ENCODE peak calls at places on chromosomes 2 and 18, in six cellular contexts. F is WTC11, E is GM06990, Z is adrenal gland, T is fibroblast of mammary gland, H is esophagus muscularis mucosa. U is an unnamed sample.

GRCh38 chr2:39099820-39100728 is 20.8 kb downstream of the SOS1 start:
- DNase-seq in H (no peak), T (peak), E (peak), Z (no peak), F (no peak), U (no peak)

GRCh38 chr18:44898536-44898935 is 217.8 kb downstream of the SETBP1 start:
- DNase-seq in E (no peak), H (no peak), Z (no peak), T (no peak), F (no peak), U (no peak)

GRCh38 chr18:80046011-80046410 is 11.8 kb downstream of the RBFA start:
- DNase-seq in T (no peak), E (no peak), F (no peak), H (no peak), Z (no peak), U (no peak)

GRCh38 chr2:237383991-237384671 is 29.8 kb downstream of the COL6A3 start:
- DNase-seq in F (no peak), T (peak), Z (no peak), H (no peak), E (no peak), U (no peak)

GRCh38 chr2:46518848-46519247 is 39.5 kb downstream of the TMEM247 start:
- DNase-seq in T (no peak), F (no peak), E (no peak), H (peak), Z (peak), U (no peak)

GRCh38 chr2:69244889-69245288 is 142.1 kb downstream of the GFPT1 start:
- DNase-seq in T (no peak), E (no peak), H (no peak), F (no peak), Z (no peak), U (no peak)

GRCh38 chr2:10909050-10909995 is 2.4 kb upstream of the KCNF1 start:
- DNase-seq in E (no peak), T (no peak), F (peak), Z (no peak), H (no peak), U (no peak)

GRCh38 chr18:41940506-41941215 is 14.4 kb upstream of the PIK3C3 start:
- DNase-seq in F (no peak), Z (no peak), E (no peak), H (no peak), T (peak), U (peak)

GRCh38 chr2:73163522-73164367 is 38.6 kb upstream of the NOTO start:
- DNase-seq in Z (peak), E (no peak), H (peak), T (peak), F (peak), U (peak)

GRCh38 chr2:217903142-217903858 is 99.5 kb downstream of the TNS1 start:
- DNase-seq in E (no peak), T (no peak), F (no peak), H (no peak), Z (no peak), U (no peak)

GRCh38 chr2:36919041-36919837 is 47.1 kb downstream of the STRN start:
- DNase-seq in F (no peak), T (no peak), E (no peak), Z (no peak), H (no peak), U (no peak)

GRCh38 chr2:30226144-30227032 is 4.9 kb upstream of the LBH start:
- DNase-seq in H (no peak), T (peak), E (no peak), F (no peak), Z (no peak), U (no peak)

GRCh38 chr2:30223413-30223874 is 7.9 kb upstream of the LBH start:
- DNase-seq in F (no peak), E (no peak), Z (no peak), T (no peak), H (no peak), U (no peak)

GRCh38 chr2:30224147-30224546 is 7.2 kb upstream of the LBH start:
- DNase-seq in T (no peak), Z (no peak), F (no peak), H (no peak), E (no peak), U (no peak)

GRCh38 chr2:30222636-30223360 is 8.5 kb upstream of the LBH start:
- DNase-seq in T (no peak), E (no peak), F (no peak), Z (no peak), H (no peak), U (no peak)

DNA sequence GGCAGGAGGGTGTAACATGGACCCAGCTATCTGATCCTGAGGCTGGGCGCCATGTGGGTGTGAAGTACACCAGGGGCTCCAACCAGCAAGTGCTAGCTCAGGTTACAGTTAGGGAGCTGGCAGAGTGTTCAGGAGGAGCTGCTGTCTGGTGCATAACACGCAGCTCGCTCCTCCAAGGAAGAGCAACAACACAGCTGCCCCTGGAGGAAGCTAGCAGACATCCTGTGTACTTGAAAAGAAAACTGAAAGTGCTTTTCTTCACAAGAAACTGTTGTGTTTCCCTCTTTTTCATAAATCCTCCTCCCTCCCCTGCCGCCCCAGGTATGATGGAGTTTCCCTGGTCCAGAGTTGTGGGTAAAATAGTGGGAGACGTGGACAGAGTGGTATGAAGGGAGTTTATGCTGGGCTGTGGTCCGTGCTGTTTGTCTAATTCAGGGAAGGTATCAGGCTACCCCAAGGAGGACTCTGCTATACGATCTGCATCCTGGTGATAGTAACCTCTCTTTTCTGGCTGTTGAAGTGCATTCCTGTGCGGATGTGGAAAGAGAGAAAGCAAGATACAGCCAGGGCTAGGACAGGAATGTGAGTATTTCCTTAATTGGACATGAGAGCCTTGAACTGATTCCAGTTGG is 6.1 kb upstream of the LBH start:
- DNase-seq in Z (peak), H (no peak), T (peak), E (no peak), F (no peak), U (peak)
- TF ChIP-seq CTCF in Z (no peak), H (peak), T (no peak), E (peak), F (no peak), U (no peak)

GRCh38 chr18:46171331-46171730 is 67.1 kb downstream of the HAUS1 start:
- DNase-seq in H (no peak), F (no peak), T (no peak), E (no peak), Z (no peak), U (no peak)

GRCh38 chr18:46179306-46179705 is 75.1 kb downstream of the HAUS1 start:
- DNase-seq in H (no peak), F (no peak), E (no peak), Z (no peak), T (no peak), U (no peak)

GRCh38 chr18:46169464-46169941 is 65.3 kb downstream of the HAUS1 start:
- DNase-seq in T (peak), E (no peak), F (no peak), H (no peak), Z (peak), U (peak)

GRCh38 chr18:46173393-46174316 is 69.5 kb downstream of the HAUS1 start:
- DNase-seq in F (peak), H (peak), E (peak), T (peak), Z (peak), U (peak)

GRCh38 chr18:46174317-46175039 is 70.3 kb downstream of the HAUS1 start:
- DNase-seq in E (peak), F (peak), Z (peak), T (peak), H (no peak), U (peak)
- TF ChIP-seq CTCF in E (no peak), F (no peak), Z (no peak), T (no peak), H (no peak), U (no peak)

DNA sequence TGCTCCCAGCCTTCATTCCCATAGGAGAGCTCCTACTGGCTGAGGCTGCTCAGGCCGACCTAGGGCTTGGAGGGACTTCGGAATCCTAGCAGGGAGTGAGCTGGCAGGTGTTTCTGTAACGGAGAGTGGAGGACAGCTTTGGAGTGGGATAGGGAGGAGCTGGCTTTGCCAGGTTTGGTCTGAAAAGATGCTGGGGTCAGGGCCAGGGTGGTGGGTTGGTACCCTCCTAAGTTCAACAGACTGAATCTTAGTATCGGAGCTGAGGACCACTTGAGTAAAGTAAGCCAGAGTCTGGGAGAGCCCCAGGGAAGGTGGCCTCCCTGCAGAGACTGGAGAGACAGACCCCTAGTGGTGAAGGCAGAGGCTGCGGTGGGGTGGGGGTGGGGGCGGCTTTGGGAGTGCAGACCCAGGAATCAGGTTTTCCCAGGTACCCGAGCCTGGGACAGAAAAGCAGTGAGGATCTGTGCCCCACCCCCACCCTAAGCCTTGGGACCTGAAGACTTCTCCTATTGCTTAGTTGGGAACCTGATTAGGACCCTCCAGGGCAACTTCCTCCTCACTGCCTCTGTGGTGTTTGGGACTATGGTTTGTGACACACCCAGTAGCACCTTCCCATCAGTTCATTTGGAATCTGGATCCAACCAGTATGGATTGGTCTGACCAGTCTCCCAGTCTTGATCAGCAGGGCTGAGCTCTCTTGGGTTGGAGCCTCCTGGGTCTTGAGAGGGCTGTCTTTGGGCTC is 3.0 kb downstream of the CNNM4 start:
- DNase-seq in F (peak), Z (no peak), E (no peak), H (no peak), T (no peak), U (peak)
- TF ChIP-seq CTCF in F (no peak), Z (peak), E (peak), H (peak), T (peak), U (peak)

GRCh38 chr2:27807476-27807875 is 36.0 kb downstream of the MRPL33 start:
- DNase-seq in F (peak), H (no peak), E (no peak), Z (peak), T (peak), U (no peak)
- TF ChIP-seq CTCF in F (peak), H (peak), E (peak), Z (peak), T (peak), U (peak)

GRCh38 chr2:94871226-94872087 is at the start of gene TEKT4:
- DNase-seq in E (no peak), F (peak), T (no peak), H (no peak), Z (no peak), U (no peak)

GRCh38 chr2:94872088-94872618 is 923 bp downstream of the TEKT4 start:
- DNase-seq in H (no peak), E (no peak), T (no peak), F (no peak), Z (no peak), U (no peak)

GRCh38 chr2:94869131-94869530 is 2.1 kb upstream of the TEKT4 start:
- DNase-seq in Z (no peak), F (no peak), T (no peak), E (no peak), H (no peak), U (no peak)

GRCh38 chr2:94869552-94870391 is 1.5 kb upstream of the TEKT4 start:
- DNase-seq in F (no peak), H (no peak), Z (no peak), T (no peak), E (no peak), U (no peak)

GRCh38 chr2:94870392-94871225 is 621 bp upstream of the TEKT4 start:
- DNase-seq in T (no peak), H (no peak), Z (no peak), E (no peak), F (peak), U (no peak)
- TF ChIP-seq CTCF in T (peak), H (peak), Z (no peak), E (peak), F (peak), U (peak)

GRCh38 chr2:15159751-15160177 is 401.4 kb downstream of the NBAS start:
- DNase-seq in F (no peak), E (no peak), H (no peak), T (peak), Z (peak), U (peak)
- TF ChIP-seq CTCF in F (no peak), E (peak), H (peak), T (peak), Z (peak), U (peak)

DNA sequence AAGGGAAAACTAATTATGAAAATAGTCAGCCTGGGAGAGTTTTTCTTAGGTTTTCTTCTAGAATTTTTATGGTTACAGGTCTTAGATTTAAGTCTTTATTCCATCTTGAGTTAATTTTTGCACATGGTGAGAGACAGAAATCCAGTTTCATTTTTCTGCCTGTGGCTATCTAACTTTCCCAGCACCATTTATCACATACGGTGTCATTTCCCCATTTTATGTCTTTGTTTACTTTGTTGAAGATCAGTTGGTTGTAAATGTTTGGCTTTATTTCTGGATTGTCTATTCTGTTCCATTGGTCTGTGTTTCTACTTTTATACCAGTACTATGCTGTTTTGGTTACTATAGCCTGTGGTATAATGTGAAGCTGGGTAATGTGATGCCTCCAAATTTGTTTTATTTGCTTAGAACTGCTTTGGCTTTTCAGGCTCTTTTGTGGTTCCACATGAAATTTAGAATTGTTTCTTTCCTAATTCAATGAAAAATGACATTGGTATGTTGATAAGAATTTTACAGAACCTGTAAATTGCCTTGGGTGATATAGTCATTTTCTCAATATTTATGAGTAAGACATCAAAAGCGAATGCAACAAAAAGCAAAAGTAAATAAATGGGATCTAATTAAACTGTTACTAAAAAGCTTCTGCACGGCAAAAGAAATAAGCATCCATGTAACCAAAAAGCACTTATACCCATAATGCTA is 146.1 kb upstream of the NOL4 start:
- DNase-seq in F (no peak), H (no peak), T (no peak), Z (no peak), E (no peak), U (no peak)
- TF ChIP-seq CTCF in F (no peak), H (no peak), T (no peak), Z (no peak), E (no peak), U (no peak)

GRCh38 chr18:30057398-30057797 is 985.1 kb downstream of the DSC3 start:
- DNase-seq in E (no peak), T (no peak), F (no peak), Z (no peak), H (no peak), U (no peak)
- TF ChIP-seq CTCF in E (no peak), T (no peak), F (no peak), Z (no peak), H (no peak), U (no peak)

GRCh38 chr2:102925003-102925402 is 163.2 kb downstream of the TMEM182 start:
- DNase-seq in H (no peak), T (no peak), Z (no peak), E (no peak), F (no peak), U (no peak)
- TF ChIP-seq CTCF in H (no peak), T (no peak), Z (no peak), E (no peak), F (no peak), U (no peak)

U was measured in HFFc6.